ENCODE peak calls at places on chromosome 4, in eight cellular contexts. Q is upper lobe of left lung; U is effector memory CD4-positive, alpha-beta T cell; A is endodermal cell; H is transverse colon; R is gastrocnemius medialis; N is GM23248; M is CD8-positive, alpha-beta T cell. B is an unnamed sample.

GRCh38 chr4:154985673-154986072 is 204.6 kb downstream of the RBM46 start:
- DNase-seq in Q (no peak), U (no peak), A (no peak), H (no peak), R (no peak), N (peak; percentile 57), M (no peak), B (no peak)

GRCh38 chr4:180950377-180950776 is 1292.8 kb upstream of the TENM3 start:
- DNase-seq in Q (no peak), U (no peak), A (no peak), H (no peak), R (no peak), N (no peak), M (no peak), B (no peak)

GRCh38 chr4:148565801-148566200 is 123.6 kb upstream of the NR3C2 start:
- DNase-seq in Q (no peak), U (no peak), A (no peak), H (no peak), R (no peak), N (no peak), M (no peak), B (no peak)

GRCh38 chr4:188417181-188417580 is 277.9 kb downstream of the TRIML1 start:
- DNase-seq in Q (no peak), U (no peak), A (peak; percentile 64), H (no peak), R (no peak), N (no peak), M (no peak), B (no peak)

GRCh38 chr4:139710073-139710472 is 44.5 kb downstream of the MGST2 start:
- DNase-seq in Q (no peak), U (no peak), A (no peak), H (no peak), R (no peak), N (peak; percentile 13), M (no peak), B (no peak)

GRCh38 chr4:182265881-182266280 is 22.7 kb downstream of the TENM3 start:
- DNase-seq in Q (no peak), U (no peak), A (no peak), H (no peak), R (no peak), N (no peak), M (no peak), B (peak; percentile 34)

GRCh38 chr4:55435136-55435535 is 39.4 kb downstream of the TMEM165 start:
- DNase-seq in Q (no peak), U (no peak), A (no peak), H (no peak), R (no peak), N (peak; percentile 66), M (peak; percentile 13), B (no peak)

GRCh38 chr4:145839151-145839550 is 99.5 kb downstream of the ZNF827 start:
- DNase-seq in Q (no peak), U (no peak), A (peak; percentile 68), H (no peak), R (no peak), N (no peak), M (no peak), B (no peak)

GRCh38 chr4:124955476-124955875 is 242.9 kb upstream of the ANKRD50 start:
- DNase-seq in Q (no peak), U (no peak), A (no peak), H (no peak), R (no peak), N (no peak), M (no peak), B (no peak)

GRCh38 chr4:133320576-133321170 is 171.6 kb downstream of the PCDH10 start:
- DNase-seq in Q (no peak), U (no peak), A (peak; percentile 53), H (no peak), R (no peak), N (peak; percentile 36), M (no peak), B (peak; percentile 47)

GRCh38 chr4:110631582-110632505 is 9.0 kb upstream of the PITX2 start:
- DNase-seq in Q (peak; percentile 64), U (no peak), A (peak; percentile 95), H (peak; percentile 70), R (peak; percentile 47), N (peak; percentile 28), M (no peak), B (peak; percentile 87)

GRCh38 chr4:80171251-80171650 is 26.1 kb upstream of the PRDM8 start:
- DNase-seq in Q (no peak), U (no peak), A (no peak), H (no peak), R (no peak), N (peak; percentile 92), M (no peak), B (no peak)

GRCh38 chr4:46123872-46124755 is at the start of gene GABRG1:
- DNase-seq in Q (no peak), U (no peak), A (peak; percentile 93), H (no peak), R (no peak), N (no peak), M (no peak), B (no peak)

GRCh38 chr4:150235795-150236385 is 157.6 kb downstream of the DCLK2 start:
- DNase-seq in Q (no peak), U (no peak), A (no peak), H (no peak), R (no peak), N (no peak), M (no peak), B (no peak)

GRCh38 chr4:150237110-150237852 is 159.0 kb downstream of the DCLK2 start:
- DNase-seq in Q (no peak), U (no peak), A (no peak), H (no peak), R (no peak), N (peak; percentile 95), M (no peak), B (no peak)

GRCh38 chr4:150238591-150238990 is 160.3 kb downstream of the DCLK2 start:
- DNase-seq in Q (no peak), U (no peak), A (no peak), H (no peak), R (no peak), N (no peak), M (no peak), B (no peak)

GRCh38 chr4:150235317-150235716 is 157.1 kb downstream of the DCLK2 start:
- DNase-seq in Q (no peak), U (no peak), A (peak; percentile 49), H (no peak), R (no peak), N (no peak), M (no peak), B (no peak)

GRCh38 chr4:150236626-150237025 is 158.4 kb downstream of the DCLK2 start:
- DNase-seq in Q (no peak), U (no peak), A (no peak), H (no peak), R (no peak), N (peak; percentile 55), M (no peak), B (no peak)
- H3K27ac ChIP-seq in Q (no peak overlapping the region), U (no peak overlapping the region), A (peak overlapping the region; percentile 88), H (peak overlapping the region; percentile 65), R (no peak overlapping the region), N (peak overlapping the region; percentile 82), M (no peak overlapping the region), B (no peak overlapping the region)

GRCh38 chr4:53465291-53465690 is 87.8 kb downstream of the FIP1L1 start:
- DNase-seq in Q (no peak), U (no peak), A (no peak), H (no peak), R (no peak), N (no peak), M (no peak), B (no peak)

GRCh38 chr4:53465891-53466290 is 88.5 kb downstream of the FIP1L1 start:
- DNase-seq in Q (no peak), U (no peak), A (no peak), H (no peak), R (no peak), N (no peak), M (no peak), B (no peak)

GRCh38 chr4:53461244-53461643 is 83.8 kb downstream of the FIP1L1 start:
- DNase-seq in Q (no peak), U (no peak), A (no peak), H (no peak), R (no peak), N (peak; percentile 33), M (no peak), B (no peak)

GRCh38 chr4:53459548-53459947 is 82.1 kb downstream of the FIP1L1 start:
- DNase-seq in Q (no peak), U (no peak), A (no peak), H (no peak), R (no peak), N (peak; percentile 65), M (no peak), B (no peak)

GRCh38 chr4:53463340-53463739 is 85.9 kb downstream of the FIP1L1 start:
- DNase-seq in Q (no peak), U (no peak), A (no peak), H (no peak), R (no peak), N (no peak), M (no peak), B (no peak)
- H3K36me3 ChIP-seq in Q (peaks cover 4% of the 10 kb centered on the region), U (peaks cover 16% of the 10 kb centered on the region), A (peaks cover 51% of the 10 kb centered on the region), H (peaks cover 51% of the 10 kb centered on the region), R (peaks cover 44% of the 10 kb centered on the region), N (peaks cover 46% of the 10 kb centered on the region), M (peaks cover 3% of the 10 kb centered on the region), B (peaks cover 18% of the 10 kb centered on the region)

DNA sequence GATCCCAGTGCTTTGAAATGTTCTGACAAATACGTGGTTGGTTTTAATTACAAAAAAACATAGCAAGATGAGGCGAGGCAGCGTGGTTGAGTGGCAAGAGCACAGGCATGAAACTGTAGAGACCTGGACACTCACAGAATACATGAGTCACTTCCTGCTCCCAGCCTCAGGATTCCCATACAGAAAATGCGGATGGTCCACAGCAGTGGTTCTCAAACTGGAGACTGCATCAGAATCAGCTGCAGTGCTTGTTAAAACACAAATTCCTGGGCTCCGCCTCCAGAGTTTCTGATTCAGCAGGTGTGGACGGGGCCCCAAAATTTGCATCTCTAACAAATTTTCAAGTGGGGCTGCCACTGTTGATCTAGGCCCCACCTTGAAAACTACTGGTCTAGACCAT is 10.1 kb downstream of the OTOP1 start:
- DNase-seq in Q (no peak), U (no peak), A (peak; percentile 52), H (no peak), R (no peak), N (peak; percentile 32), M (no peak), B (no peak)
- H3K27ac ChIP-seq in Q (no peak overlapping the region), U (no peak overlapping the region), A (no peak overlapping the region), H (no peak overlapping the region), R (no peak overlapping the region), N (no peak overlapping the region), M (no peak overlapping the region), B (no peak overlapping the region)

DNA sequence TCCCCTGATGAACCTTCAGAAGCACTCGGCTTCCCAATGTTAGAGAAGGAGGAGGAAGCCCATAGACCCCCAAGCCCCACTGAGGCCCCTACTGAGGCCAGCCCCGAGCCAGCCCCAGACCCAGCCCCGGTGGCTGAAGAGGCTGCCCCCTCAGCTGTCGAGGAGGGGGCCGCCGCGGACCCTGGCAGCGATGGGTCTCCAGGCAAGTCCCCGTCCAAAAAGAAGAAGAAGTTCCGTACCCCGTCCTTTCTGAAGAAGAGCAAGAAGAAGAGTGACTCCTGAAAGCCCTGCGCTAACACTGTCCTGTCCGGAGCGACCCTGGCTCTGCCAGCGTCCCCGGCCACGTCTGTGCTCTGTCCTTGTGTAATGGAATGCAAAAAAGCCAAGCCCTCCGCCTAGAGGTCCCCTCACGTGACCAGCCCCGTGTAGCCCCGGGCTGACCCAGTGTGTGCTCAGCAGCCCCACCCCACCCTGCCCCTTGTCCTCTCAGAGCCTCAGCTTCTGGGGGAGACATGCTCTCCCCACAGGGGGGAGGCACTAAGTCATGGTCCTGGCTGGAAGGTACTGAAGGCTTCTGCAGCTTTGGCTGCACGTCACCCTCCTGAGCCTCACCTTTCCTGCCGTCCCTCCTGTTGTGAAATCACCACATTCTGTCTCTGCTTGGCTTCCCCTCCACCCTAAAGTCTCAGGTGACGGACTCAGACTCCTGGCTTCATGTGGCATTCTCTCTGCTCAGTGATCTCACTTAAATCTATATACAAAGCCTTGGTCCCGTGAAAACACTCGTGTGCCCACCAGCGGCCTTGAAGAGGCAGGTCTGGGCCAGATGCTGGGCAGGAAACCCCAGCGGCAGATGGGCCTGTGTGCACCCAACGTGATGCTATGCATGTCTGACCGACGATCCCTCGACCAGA is 34.7 kb downstream of the NOP14 start:
- DNase-seq in Q (peak; percentile 59), U (no peak), A (no peak), H (no peak), R (peak; percentile 8), N (no peak), M (no peak), B (no peak)
- H3K36me3 ChIP-seq in Q (peaks cover 18% of the 10 kb centered on the region), U (peaks cover 72% of the 10 kb centered on the region), A (peaks cover 77% of the 10 kb centered on the region), H (peaks cover 11% of the 10 kb centered on the region), R (peaks cover 64% of the 10 kb centered on the region), N (no peaks in the 10 kb centered on the region), M (peaks cover 32% of the 10 kb centered on the region), B (peaks cover 100% of the 10 kb centered on the region)

B was measured in WERI-Rb-1.